ENCODE peak calls at places on chromosomes 5 and 9, in five cellular contexts. N is AG04449, D is PC-3, U is AG04450, V is Caco-2. Z is an unnamed sample.

GRCh38 chr5:167284491-167284890 is 1007.0 kb upstream of the WWC1 start:
- DNase-seq in N (no peak), D (no peak), U (peak), V (no peak), Z (no peak)

GRCh38 chr5:143061161-143061945 is 291.2 kb downstream of the ARHGAP26 start:
- DNase-seq in N (peak), D (peak), U (peak), V (no peak), Z (peak)

GRCh38 chr5:177429248-177430045 is 3.0 kb downstream of the GRK6 start:
- DNase-seq in N (no peak), D (no peak), U (no peak), V (no peak), Z (no peak)

GRCh38 chr5:97019435-97020117 is 83.7 kb downstream of the LNPEP start:
- DNase-seq in N (peak), D (no peak), U (no peak), V (no peak), Z (peak)

GRCh38 chr9:94611638-94612068 is 18.0 kb upstream of the FBP2 start:
- DNase-seq in N (no peak), D (peak), U (no peak), V (no peak), Z (no peak)

GRCh38 chr9:120559546-120559945 is 20.4 kb downstream of the CDK5RAP2 start:
- DNase-seq in N (no peak), D (no peak), U (no peak), V (no peak), Z (no peak)

GRCh38 chr5:132422720-132423442 is 53.4 kb downstream of the SLC22A5 start:
- DNase-seq in N (no peak), D (peak), U (no peak), V (peak), Z (no peak)

GRCh38 chr5:178994580-178995340 is at the start of gene GRM6:
- DNase-seq in N (no peak), D (no peak), U (no peak), V (no peak), Z (no peak)

GRCh38 chr9:34518110-34518616 is 4.6 kb downstream of the ENHO start:
- DNase-seq in N (no peak), D (no peak), U (no peak), V (peak), Z (no peak)

GRCh38 chr5:113909782-113910181 is 396.3 kb downstream of the YTHDC2 start:
- DNase-seq in N (no peak), D (no peak), U (no peak), V (no peak), Z (no peak)

GRCh38 chr5:81850494-81850893 is 99.6 kb upstream of the SSBP2 start:
- DNase-seq in N (no peak), D (no peak), U (no peak), V (no peak), Z (no peak)

GRCh38 chr9:69590241-69590640 is 81.9 kb downstream of the APBA1 start:
- DNase-seq in N (no peak), D (no peak), U (no peak), V (no peak), Z (no peak)

GRCh38 chr5:151234476-151235238 is 10.8 kb upstream of the CCDC69 start:
- DNase-seq in N (no peak), D (no peak), U (no peak), V (no peak), Z (no peak)

GRCh38 chr5:157535042-157535865 is 40.3 kb downstream of the ADAM19 start:
- DNase-seq in N (no peak), D (peak), U (no peak), V (no peak), Z (no peak)

GRCh38 chr9:120383999-120384924 is 195.7 kb downstream of the CDK5RAP2 start:
- DNase-seq in N (no peak), D (no peak), U (peak), V (peak), Z (peak)

GRCh38 chr9:38229123-38229829 is 160.2 kb upstream of the SHB start:
- DNase-seq in N (no peak), D (no peak), U (no peak), V (no peak), Z (no peak)

GRCh38 chr5:123875444-123876264 is 363.7 kb downstream of the CSNK1G3 start:
- DNase-seq in N (no peak), D (no peak), U (no peak), V (peak), Z (no peak)

GRCh38 chr5:135950611-135951010 is 4.2 kb downstream of the LECT2 start:
- DNase-seq in N (peak), D (no peak), U (peak), V (no peak), Z (peak)

GRCh38 chr5:16066810-16067209 is 112.8 kb downstream of the MARCHF11 start:
- DNase-seq in N (no peak), D (no peak), U (no peak), V (no peak), Z (no peak)

GRCh38 chr5:132256086-132256782 is 1.3 kb upstream of the PDLIM4 start:
- DNase-seq in N (no peak), D (no peak), U (no peak), V (peak), Z (no peak)

GRCh38 chr9:9754186-9754585 is 858.6 kb downstream of the PTPRD start:
- DNase-seq in N (no peak), D (peak), U (no peak), V (no peak), Z (no peak)

GRCh38 chr5:120293796-120294195 is 170.3 kb upstream of the PRR16 start:
- DNase-seq in N (peak), D (peak), U (no peak), V (no peak), Z (peak)

GRCh38 chr9:15642369-15642962 is 89.6 kb downstream of the CCDC171 start:
- DNase-seq in N (no peak), D (peak), U (peak), V (no peak), Z (peak)

GRCh38 chr5:56814361-56814962 is 887 bp upstream of the MAP3K1 start:
- DNase-seq in N (no peak), D (peak), U (no peak), V (peak), Z (no peak)

GRCh38 chr5:152331718-152332117 is 73.4 kb downstream of the NMUR2 start:
- DNase-seq in N (no peak), D (no peak), U (no peak), V (no peak), Z (no peak)

GRCh38 chr5:122773615-122774014 is 1.3 kb upstream of the SNX2 start:
- DNase-seq in N (no peak), D (no peak), U (no peak), V (peak), Z (no peak)

GRCh38 chr9:9215050-9215449 is 1397.8 kb downstream of the PTPRD start:
- DNase-seq in N (no peak), D (no peak), U (no peak), V (no peak), Z (no peak)

GRCh38 chr5:119274024-119274766 is 81.6 kb upstream of the TNFAIP8 start:
- DNase-seq in N (no peak), D (peak), U (no peak), V (peak), Z (no peak)

GRCh38 chr5:39712316-39713223 is 287.8 kb upstream of the DAB2 start:
- DNase-seq in N (no peak), D (peak), U (no peak), V (no peak), Z (no peak)

GRCh38 chr5:6722015-6722414 is 8.8 kb downstream of the TENT4A start:
- DNase-seq in N (no peak), D (no peak), U (no peak), V (no peak), Z (no peak)

DNA sequence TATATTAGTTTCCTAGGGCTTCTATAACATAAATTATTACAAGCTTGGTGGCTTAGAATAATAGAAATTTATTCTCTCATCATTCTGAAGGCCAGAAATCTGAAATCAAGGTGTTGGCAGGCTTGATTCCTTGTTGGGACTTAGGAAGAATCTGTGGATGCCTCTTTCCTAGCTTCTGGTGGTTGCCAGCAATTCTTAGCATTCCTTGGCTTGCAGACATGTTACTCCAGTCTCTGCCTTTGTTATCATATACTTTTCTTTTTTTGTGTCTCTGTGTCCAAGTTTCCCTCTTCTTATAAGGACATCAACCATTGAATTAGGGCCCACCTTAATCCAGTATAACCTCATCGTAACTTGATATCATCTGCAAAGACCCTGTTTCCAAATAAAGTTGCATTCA is 31.4 kb downstream of the CTNNA1 start:
- DNase-seq in N (no peak), D (no peak), U (peak), V (no peak), Z (peak)
- TF ChIP-seq CTCF in N (no peak), D (no peak), U (no peak), V (no peak), Z (no peak)

DNA sequence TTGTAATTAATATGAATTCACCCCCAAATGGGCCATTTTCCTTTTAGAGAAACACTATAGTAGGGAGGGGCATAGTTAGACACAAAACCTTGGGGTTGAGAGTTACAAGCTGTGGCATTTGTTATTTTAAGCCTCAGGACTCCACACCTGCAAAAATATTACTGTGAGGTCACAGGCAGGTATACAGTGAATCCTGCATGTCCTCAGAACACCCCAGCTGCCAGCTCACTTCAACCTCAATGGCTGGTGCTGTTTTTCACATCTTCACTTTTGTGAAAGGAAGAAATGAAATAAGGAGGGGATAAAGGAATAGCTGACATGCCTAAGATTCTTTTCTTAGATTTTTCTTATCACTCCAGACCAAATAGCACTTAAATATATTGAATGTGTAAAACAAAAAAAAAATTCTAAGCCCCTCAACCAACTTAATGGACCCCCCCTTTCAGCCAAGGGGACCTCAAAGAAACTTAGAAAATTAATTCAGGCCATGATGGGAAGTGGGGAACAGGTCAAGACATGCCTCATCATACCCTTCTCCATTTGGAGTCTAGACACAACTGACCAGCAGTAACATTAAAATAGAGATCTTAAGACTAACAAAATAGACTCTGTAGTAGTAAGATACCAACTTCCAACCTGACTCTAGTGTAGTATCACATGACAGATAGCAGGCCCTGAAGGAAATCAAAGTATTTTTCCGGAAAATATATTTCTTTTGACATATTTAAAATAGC is 9.2 kb downstream of the C9orf85 start:
- DNase-seq in N (no peak), D (no peak), U (no peak), V (no peak), Z (no peak)
- H3K4me3 ChIP-seq in N (no peak), D (no peak), U (no peak), V (no peak), Z (no peak)

DNA sequence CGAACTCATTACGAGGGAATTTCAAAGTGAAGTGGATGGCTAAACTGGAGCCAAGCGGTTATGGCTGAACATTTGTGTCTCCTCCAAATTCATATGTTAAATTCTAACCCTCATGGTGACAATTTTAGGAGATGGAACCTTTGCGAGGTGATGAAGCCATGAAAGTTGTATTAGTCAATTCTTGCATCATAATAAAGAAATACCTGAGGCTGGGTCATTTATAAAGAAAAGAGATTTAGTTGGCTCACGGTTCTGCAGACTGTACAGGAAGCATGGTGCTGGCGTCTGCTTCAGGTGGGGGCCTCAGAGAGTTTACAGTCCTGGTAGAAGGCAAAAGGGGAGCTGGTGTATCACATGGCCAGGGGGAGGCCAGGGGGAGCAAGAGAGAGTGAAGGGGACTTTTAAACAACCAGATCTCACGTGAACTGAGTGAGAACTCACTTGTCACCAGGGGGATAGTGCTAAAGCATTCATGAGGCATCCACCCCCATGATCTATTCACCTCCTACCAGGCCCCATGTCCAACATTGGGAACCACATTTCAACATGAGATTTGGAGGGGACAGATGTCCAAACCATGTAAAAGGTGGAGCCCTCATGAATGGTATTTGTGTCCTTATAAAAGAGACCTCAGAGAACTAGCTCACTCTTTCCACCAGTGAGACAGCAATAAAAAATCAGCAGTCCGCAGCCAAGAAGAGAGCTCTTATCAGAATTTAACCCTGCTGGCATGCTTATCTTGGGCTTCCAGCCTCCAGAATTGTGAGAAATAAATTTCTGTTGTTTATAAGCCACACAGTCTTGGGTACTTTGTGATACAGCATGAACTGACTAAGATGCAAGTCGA is 143.4 kb downstream of the MTRR start:
- DNase-seq in N (no peak), D (no peak), U (no peak), V (no peak), Z (no peak)
- TF ChIP-seq CTCF in N (no peak), D (no peak), U (no peak), V (peak), Z (no peak)

GRCh38 chr5:53319306-53319705 is 161.1 kb upstream of the FST start:
- DNase-seq in N (no peak), D (no peak), U (no peak), V (no peak), Z (no peak)
- H3K4me3 ChIP-seq in N (no peak), D (no peak), U (no peak), V (no peak), Z (no peak)

GRCh38 chr5:31250201-31250600 is 56.7 kb downstream of the CDH6 start:
- DNase-seq in N (no peak), D (no peak), U (no peak), V (no peak), Z (no peak)

GRCh38 chr5:31251032-31251431 is 57.5 kb downstream of the CDH6 start:
- DNase-seq in N (no peak), D (no peak), U (no peak), V (no peak), Z (no peak)
- TF ChIP-seq CTCF in N (no peak), D (peak), U (no peak), V (no peak), Z (no peak)

GRCh38 chr5:54523534-54523933 is 6.0 kb downstream of the SNX18 start:
- DNase-seq in N (no peak), D (no peak), U (no peak), V (no peak), Z (no peak)

GRCh38 chr5:54525226-54525625 is 7.7 kb downstream of the SNX18 start:
- DNase-seq in N (no peak), D (no peak), U (no peak), V (no peak), Z (no peak)

GRCh38 chr5:54524704-54525103 is 7.1 kb downstream of the SNX18 start:
- DNase-seq in N (no peak), D (no peak), U (no peak), V (no peak), Z (no peak)

GRCh38 chr5:54525692-54526091 is 8.1 kb downstream of the SNX18 start:
- DNase-seq in N (no peak), D (no peak), U (no peak), V (no peak), Z (no peak)

DNA sequence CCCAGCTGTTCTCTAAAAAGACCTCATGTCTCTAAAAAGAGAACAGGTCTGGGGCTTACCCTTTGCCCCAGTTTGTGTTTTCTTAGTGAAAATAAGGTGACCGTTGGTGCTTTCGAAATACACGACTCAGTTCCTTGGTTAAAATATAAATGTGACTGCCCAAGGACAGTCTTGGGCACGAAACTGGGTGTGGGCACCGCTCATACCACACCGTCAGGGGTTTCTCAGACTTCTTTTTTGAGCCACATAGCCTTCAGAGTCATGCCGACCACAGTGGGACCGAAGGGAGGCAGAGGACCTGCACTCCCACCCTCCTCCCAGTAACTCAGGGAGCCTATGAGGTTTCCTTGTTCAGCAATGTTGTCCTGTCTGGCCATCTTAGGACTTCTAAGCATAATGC is 6.5 kb downstream of the SNX18 start:
- DNase-seq in N (no peak), D (no peak), U (no peak), V (no peak), Z (no peak)
- H3K4me3 ChIP-seq in N (no peak), D (no peak), U (peak), V (no peak), Z (peak)

GRCh38 chr5:89401659-89402058 is 518.7 kb upstream of the MEF2C start:
- DNase-seq in N (no peak), D (no peak), U (no peak), V (no peak), Z (no peak)

GRCh38 chr5:89407053-89407452 is 524.1 kb upstream of the MEF2C start:
- DNase-seq in N (no peak), D (no peak), U (no peak), V (no peak), Z (no peak)
- TF ChIP-seq CTCF in N (no peak), D (no peak), U (no peak), V (no peak), Z (no peak)